ENCODE peak calls at places on chromosomes 7 and 10, in four cellular contexts. D is foreskin fibroblast, R is heart left ventricle, Y is cardiac muscle cell. Q is an unnamed sample.

GRCh38 chr7:84258628-84259027 is 64.0 kb upstream of the SEMA3A start:
- DNase-seq in D (peak; percentile 35), R (no peak), Y (peak; percentile 59), Q (no peak)

GRCh38 chr10:126331101-126331500 is 57.2 kb downstream of the ADAM12 start:
- DNase-seq in D (no peak), R (no peak), Y (no peak), Q (no peak)

GRCh38 chr10:72223743-72224101 is 7.6 kb upstream of the ASCC1 start:
- DNase-seq in D (no peak), R (no peak), Y (no peak), Q (no peak)

GRCh38 chr7:96708872-96709271 is 774 bp downstream of the SEM1 start:
- DNase-seq in D (no peak), R (no peak), Y (no peak), Q (no peak)

GRCh38 chr10:70913546-70914240 is 25.3 kb upstream of the PCBD1 start:
- DNase-seq in D (no peak), R (no peak), Y (no peak), Q (no peak)

GRCh38 chr10:20059084-20059835 is 243.0 kb downstream of the PLXDC2 start:
- DNase-seq in D (no peak), R (no peak), Y (peak; percentile 51), Q (no peak)

GRCh38 chr10:77253037-77253436 is 384.6 kb downstream of the KCNMA1 start:
- DNase-seq in D (no peak), R (no peak), Y (no peak), Q (no peak)

GRCh38 chr10:24435374-24435773 is 226.4 kb downstream of the KIAA1217 start:
- DNase-seq in D (peak; percentile 64), R (no peak), Y (no peak), Q (no peak)

GRCh38 chr10:12640026-12640425 is 290.7 kb downstream of the CAMK1D start:
- DNase-seq in D (no peak), R (no peak), Y (no peak), Q (no peak)

GRCh38 chr7:2384354-2385243 is 18.8 kb upstream of the CHST12 start:
- DNase-seq in D (no peak), R (no peak), Y (no peak), Q (no peak)

GRCh38 chr10:100923580-100923979 is 10.8 kb downstream of the SLF2 start:
- DNase-seq in D (no peak), R (no peak), Y (no peak), Q (no peak)

GRCh38 chr10:28558923-28559508 is 26.1 kb downstream of the WAC start:
- DNase-seq in D (no peak), R (no peak), Y (no peak), Q (no peak)

GRCh38 chr7:118214051-118214832 is 10.3 kb upstream of the ANKRD7 start:
- DNase-seq in D (peak; percentile 55), R (peak; percentile 53), Y (peak; percentile 90), Q (peak; percentile 71)

GRCh38 chr7:4894482-4894881 is 11.0 kb upstream of the RADIL start:
- DNase-seq in D (no peak), R (no peak), Y (no peak), Q (no peak)

GRCh38 chr10:97888641-97889262 is 39.1 kb downstream of the GOLGA7B start:
- DNase-seq in D (peak; percentile 69), R (no peak), Y (peak; percentile 21), Q (no peak)

GRCh38 chr7:29332875-29333482 is 138.4 kb downstream of the CHN2 start:
- DNase-seq in D (no peak), R (no peak), Y (no peak), Q (no peak)

GRCh38 chr7:98514211-98515150 is 102.6 kb upstream of the NPTX2 start:
- DNase-seq in D (no peak), R (no peak), Y (no peak), Q (no peak)

GRCh38 chr10:469947-470338 is 219.5 kb downstream of the DIP2C start:
- DNase-seq in D (no peak), R (no peak), Y (no peak), Q (no peak)

GRCh38 chr7:132066776-132067175 is 509.5 kb downstream of the PLXNA4 start:
- DNase-seq in D (peak; percentile 38), R (peak; percentile 56), Y (peak; percentile 59), Q (no peak)

DNA sequence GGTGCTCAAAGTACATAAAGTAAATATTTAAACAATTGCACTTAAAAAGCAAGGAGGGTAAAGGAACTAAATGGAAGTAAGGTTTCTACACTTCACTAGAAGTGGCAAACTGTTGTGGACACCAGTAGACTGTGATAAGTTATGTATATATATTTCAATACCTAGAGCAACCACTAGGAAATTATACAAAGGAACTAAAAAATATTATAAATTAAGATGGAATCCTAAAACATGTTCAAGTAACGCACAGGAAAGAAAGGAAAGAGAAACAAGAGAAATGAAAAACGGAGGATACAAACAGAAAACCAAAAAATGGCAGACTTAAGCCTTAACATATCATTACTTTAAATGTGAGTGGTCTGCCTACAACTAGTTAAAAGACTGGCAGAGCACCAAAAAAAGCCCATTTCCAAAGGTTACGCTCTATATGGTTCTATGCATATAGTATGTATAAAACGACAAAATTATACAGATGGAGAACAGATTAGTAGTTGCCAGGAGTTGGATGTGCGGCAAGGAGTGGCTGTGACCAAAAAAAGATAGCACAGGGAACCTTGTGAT is 19.0 kb downstream of the VPS41 start:
- DNase-seq in D (no peak), R (no peak), Y (no peak), Q (no peak)
- TF ChIP-seq CTCF in D (peak; percentile 4), R (no peak), Y (peak; percentile 6), Q (peak; percentile 85)

GRCh38 chr7:100192951-100193350 is 15.2 kb downstream of the STAG3 start:
- DNase-seq in D (no peak), R (no peak), Y (no peak), Q (no peak)

GRCh38 chr7:100191775-100192174 is 14.1 kb downstream of the STAG3 start:
- DNase-seq in D (peak; percentile 29), R (no peak), Y (peak; percentile 67), Q (no peak)

GRCh38 chr7:100195222-100195621 is 17.5 kb downstream of the STAG3 start:
- DNase-seq in D (no peak), R (no peak), Y (no peak), Q (no peak)

GRCh38 chr7:100189061-100189460 is 11.3 kb downstream of the STAG3 start:
- DNase-seq in D (no peak), R (no peak), Y (no peak), Q (no peak)

DNA sequence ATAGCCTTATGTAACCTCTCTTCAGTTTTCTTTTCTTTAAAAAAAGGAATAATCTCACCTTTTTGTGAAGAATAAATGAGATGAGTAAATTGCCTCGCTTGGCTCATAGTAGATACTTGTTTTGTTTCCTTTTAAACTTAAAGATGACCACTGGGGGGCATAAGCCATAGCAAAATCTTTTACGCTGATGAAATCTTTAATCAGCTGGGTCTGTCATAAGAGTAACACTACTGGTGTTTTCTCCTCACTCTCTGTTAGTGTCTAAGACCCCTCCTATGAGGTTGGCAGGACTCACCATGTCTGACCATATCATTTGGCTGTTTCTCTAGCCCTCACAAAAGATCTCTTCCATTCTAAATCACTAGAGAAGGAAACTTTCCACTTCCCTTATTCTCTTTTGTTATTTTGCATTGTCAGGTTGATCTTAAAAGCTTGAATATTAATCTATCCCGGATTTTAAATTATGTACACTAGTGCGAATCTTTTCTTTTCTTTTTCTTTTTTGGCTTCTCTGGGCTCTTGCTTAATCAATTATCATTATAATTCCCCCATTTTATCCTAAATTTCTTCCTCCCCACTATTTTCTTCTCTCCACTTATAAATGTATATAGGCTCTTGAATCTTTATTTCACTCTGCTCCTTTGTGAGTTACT is 12.5 kb downstream of the STAG3 start:
- DNase-seq in D (peak; percentile 21), R (no peak), Y (peak; percentile 65), Q (no peak)
- TF ChIP-seq CTCF in D (peak; percentile 37), R (peak; percentile 35), Y (peak; percentile 49), Q (peak; percentile 25)

DNA sequence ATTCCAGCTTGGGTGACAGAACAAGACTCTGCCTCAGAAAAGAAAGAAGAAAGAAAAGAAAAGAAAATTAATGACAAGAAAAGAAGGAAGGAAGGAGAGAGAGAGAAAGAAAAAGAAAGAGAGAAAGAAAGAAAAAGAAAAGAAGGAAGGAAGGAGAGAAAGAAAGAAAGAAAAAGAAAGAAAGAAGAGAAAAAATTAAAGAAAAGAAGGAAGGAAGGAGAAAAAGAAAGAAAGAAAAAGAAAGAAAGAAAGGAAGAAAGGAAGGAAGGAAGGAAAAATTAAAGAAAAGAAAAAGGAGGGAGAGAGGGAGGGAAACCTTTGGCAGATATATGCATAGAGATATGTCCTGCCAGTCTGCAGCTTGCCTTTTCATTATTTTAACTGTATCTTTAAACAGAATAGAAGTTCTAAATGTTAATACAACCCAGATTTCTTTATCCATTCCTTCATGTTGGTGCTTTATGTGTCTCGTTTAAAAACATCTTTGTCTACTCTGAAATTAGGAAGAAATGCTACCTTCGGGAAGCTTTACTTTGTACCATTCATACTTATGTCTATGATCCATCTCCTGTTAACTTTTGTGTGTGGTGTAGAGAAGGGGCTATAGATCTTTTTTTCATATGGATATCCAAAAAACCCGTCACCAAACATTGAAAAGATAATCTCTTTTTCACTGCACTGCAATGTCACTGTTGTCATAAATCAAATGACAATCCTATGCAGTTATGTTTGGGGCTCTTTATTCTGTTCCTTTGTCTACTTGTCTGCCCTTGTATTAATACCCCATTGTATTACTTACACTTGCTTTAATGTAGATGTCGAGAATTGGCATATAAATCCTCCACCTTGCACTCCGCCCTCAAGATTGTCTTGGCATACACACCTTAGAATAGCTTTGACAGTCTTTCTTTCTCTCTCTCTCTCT is 70.8 kb downstream of the VSTM4 start:
- DNase-seq in D (no peak), R (no peak), Y (no peak), Q (no peak)
- TF ChIP-seq CTCF in D (no peak), R (no peak), Y (no peak), Q (no peak)

GRCh38 chr10:11113156-11113555 is 95.5 kb downstream of the CELF2 start:
- DNase-seq in D (no peak), R (no peak), Y (no peak), Q (no peak)
- TF ChIP-seq CTCF in D (peak; percentile 4), R (peak; percentile 29), Y (peak; percentile 3), Q (peak; percentile 20)